ENCODE peak calls at places on chromosome 10, in seven cellular contexts. Q, P, M, J, W, E and A are unnamed samples. For H3K4me1, the result is how much of the 10 kb centered on the place peaks cover.

GRCh38 chr10:110456046-110456445 is 41.7 kb upstream of the DUSP5 start:
- DNase-seq in J (no peak), P (peak), Q (no peak), W (peak), M (no peak), E (no peak), A (no peak)

GRCh38 chr10:33084388-33084896 is 126.4 kb upstream of the ITGB1 start:
- DNase-seq in Q (no peak), E (no peak), P (no peak), W (no peak), J (no peak), M (no peak), A (no peak)

GRCh38 chr10:80137926-80138325 is 5.4 kb downstream of the PLAC9 start:
- DNase-seq in P (no peak), J (no peak), M (no peak), E (no peak), W (no peak), Q (no peak), A (no peak)

GRCh38 chr10:3525832-3526449 is 259.1 kb downstream of the KLF6 start:
- DNase-seq in M (no peak), Q (no peak), P (peak), J (peak), E (no peak), W (no peak), A (no peak)

GRCh38 chr10:37713642-37714041 is 143.8 kb downstream of the ZNF248 start:
- DNase-seq in E (no peak), Q (no peak), W (no peak), M (no peak), P (no peak), J (no peak), A (no peak)

GRCh38 chr10:133257489-133258065 is 19.1 kb downstream of the ADAM8 start:
- DNase-seq in J (peak), E (peak), M (peak), P (peak), W (peak), Q (peak), A (peak)

GRCh38 chr10:131477457-131478205 is 166.1 kb upstream of the TCERG1L start:
- DNase-seq in Q (no peak), J (no peak), M (no peak), E (no peak), W (no peak), P (no peak), A (no peak)

GRCh38 chr10:3091346-3091787 is 24.0 kb downstream of the PFKP start:
- DNase-seq in P (no peak), M (no peak), E (no peak), W (peak), J (no peak), Q (no peak), A (no peak)

GRCh38 chr10:43229208-43230061 is 37.4 kb downstream of the RASGEF1A start:
- DNase-seq in E (peak), J (no peak), W (no peak), P (peak), M (no peak), Q (peak), A (no peak)

GRCh38 chr10:101047268-101047667 is 14.5 kb upstream of the KAZALD1 start:
- DNase-seq in E (no peak), Q (peak), P (no peak), J (no peak), M (no peak), W (no peak), A (no peak)

GRCh38 chr10:67629461-67629971 is 66.5 kb downstream of the CTNNA3 start:
- DNase-seq in E (no peak), J (no peak), P (no peak), W (no peak), M (no peak), Q (no peak), A (no peak)

GRCh38 chr10:101843032-101843991 is at the start of gene KCNIP2:
- DNase-seq in W (no peak), E (no peak), Q (peak), J (no peak), P (peak), M (no peak), A (no peak)

GRCh38 chr10:82768040-82768439 is 893.0 kb downstream of the NRG3 start:
- DNase-seq in W (no peak), E (no peak), Q (no peak), J (no peak), M (no peak), P (no peak), A (no peak)

GRCh38 chr10:12709516-12709915 is 292.0 kb downstream of the CCDC3 start:
- DNase-seq in Q (no peak), M (no peak), E (no peak), W (no peak), J (no peak), P (no peak), A (no peak)

DNA sequence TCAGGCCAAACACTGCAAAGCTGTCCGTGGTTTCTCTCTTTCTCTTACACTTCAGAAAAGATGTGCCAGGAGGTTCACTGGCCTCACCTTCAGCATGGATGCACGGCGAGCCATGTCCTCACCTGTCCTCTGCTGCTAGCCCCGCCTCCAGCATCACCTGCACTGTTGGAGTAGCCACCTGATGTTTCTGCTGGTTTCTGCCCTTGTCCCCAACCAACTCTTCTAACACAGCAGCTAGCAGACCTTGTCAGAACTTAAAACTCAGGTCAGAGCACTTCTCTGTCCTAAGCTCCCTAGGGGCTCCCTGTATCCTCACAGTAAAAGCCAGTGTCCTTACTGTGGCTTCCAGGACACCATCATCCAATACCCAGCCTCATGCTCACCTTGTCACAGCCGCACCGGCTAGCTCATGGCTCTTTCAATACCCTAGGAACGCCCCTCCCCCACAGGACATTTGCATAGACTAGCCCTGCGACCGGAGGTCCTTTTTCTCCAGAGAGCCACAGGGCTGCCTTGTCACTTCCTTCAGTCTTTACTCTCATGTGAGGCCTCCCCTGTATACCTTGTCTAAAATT is 15.2 kb downstream of the PALD1 start:
- DNase-seq in Q (no peak), P (peak), W (peak), E (no peak), J (no peak), M (no peak), A (no peak)
- H3K4me1 ChIP-seq in Q (under half), P (under half), W (under half), E (under half), J (under half), M (under half), A (under half)

DNA sequence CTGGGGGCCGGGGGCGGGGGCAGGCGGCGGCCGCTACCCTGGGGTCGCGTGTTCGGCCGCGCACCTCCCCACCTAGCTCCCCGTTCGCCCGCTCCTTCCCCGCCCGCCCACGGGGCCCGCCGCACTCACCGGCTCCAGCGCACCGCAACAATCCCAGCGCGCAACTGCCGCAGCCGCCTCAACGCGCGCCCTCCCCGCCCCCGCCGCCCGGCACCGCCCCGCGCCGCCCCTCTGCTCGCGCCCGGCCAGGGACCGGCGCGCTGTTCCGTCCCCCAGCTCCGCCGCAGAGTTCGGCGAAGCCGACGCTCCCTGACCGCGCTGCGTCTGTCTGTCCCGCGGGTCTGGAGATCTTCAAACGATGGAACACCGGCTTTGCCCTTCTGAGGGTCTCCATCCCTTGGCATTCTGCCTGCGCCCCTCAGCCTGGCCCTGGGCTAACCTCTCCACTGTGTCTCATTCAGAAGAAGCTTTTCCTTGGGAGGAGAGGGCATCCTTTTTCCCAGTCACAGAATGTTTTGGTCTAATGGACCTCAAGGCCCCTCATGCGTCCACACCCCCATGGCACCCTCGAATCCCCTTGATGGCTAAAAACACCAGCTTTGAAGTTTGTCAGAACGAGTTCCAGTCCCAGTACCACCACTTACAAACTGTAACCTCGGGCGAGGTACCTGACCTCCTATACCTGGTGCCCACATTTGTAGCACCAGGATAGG is at the start of gene NT5C2:
- DNase-seq in P (peak), Q (peak), M (peak), J (peak), E (peak), W (peak), A (peak)
- TF ChIP-seq POLR2A in P (no peak), Q (no peak), M (no peak), J (peak), E (no peak), W (no peak), A (peak)

GRCh38 chr10:74151879-74152722 is 1.1 kb downstream of the ADK start:
- DNase-seq in E (no peak), W (no peak), J (no peak), M (no peak), Q (no peak), P (no peak), A (no peak)

GRCh38 chr10:74150151-74151056 is at the start of gene AP3M1:
- DNase-seq in J (peak), W (peak), Q (peak), M (peak), E (peak), P (peak), A (peak)

GRCh38 chr10:74153676-74154075 is 2.7 kb downstream of the ADK start:
- DNase-seq in Q (no peak), P (no peak), J (no peak), E (no peak), W (no peak), M (no peak), A (no peak)

GRCh38 chr10:74151057-74151878 is at the start of gene ADK:
- DNase-seq in J (peak), E (peak), Q (peak), P (peak), W (peak), M (peak), A (peak)

GRCh38 chr10:74153123-74153522 is 2.1 kb downstream of the ADK start:
- DNase-seq in E (no peak), J (no peak), Q (no peak), M (no peak), W (no peak), P (no peak), A (no peak)
- TF ChIP-seq CTCF in E (no peak), J (peak), Q (peak), M (no peak), W (peak), P (peak), A (peak)

GRCh38 chr10:5530846-5531557 is 6.2 kb downstream of the CALML3 start:
- DNase-seq in J (no peak), P (peak), Q (peak), M (no peak), W (peak), E (peak), A (no peak)
- H3K4me1 ChIP-seq in J (under half), P (under half), Q (under half), M (under half), W (under half), E (under half), A (under half)

DNA sequence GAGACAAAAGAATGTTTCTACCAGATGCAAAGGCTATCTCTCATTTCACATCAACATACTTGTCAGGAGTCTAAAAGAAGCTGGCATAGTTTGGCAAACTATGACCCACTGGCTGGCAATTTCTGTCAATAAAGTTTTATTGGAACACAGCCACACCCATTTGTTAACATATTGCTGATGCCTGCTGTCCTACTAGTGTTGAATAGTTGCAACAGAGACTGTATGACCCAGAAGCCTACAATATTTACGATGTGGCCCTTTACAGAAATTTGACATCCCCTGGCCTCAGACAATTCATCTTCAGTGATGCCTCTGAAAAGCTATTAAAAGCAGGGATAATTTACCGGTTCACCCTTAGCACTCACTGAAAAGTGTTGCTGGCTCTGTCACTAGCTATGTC is 155.2 kb downstream of the ARID5B start:
- DNase-seq in Q (no peak), M (no peak), W (no peak), J (no peak), P (no peak), E (no peak), A (no peak)
- TF ChIP-seq POLR2A in Q (no peak), M (no peak), W (no peak), J (no peak), P (no peak), E (no peak), A (no peak)

GRCh38 chr10:90440870-90441269 is 417.0 kb downstream of the HTR7 start:
- DNase-seq in J (no peak), E (no peak), Q (no peak), M (no peak), W (no peak), P (no peak), A (no peak)

GRCh38 chr10:90435296-90435695 is 422.5 kb downstream of the HTR7 start:
- DNase-seq in P (no peak), J (no peak), Q (no peak), E (no peak), W (no peak), M (no peak), A (no peak)

GRCh38 chr10:90432891-90433290 is 424.9 kb downstream of the HTR7 start:
- DNase-seq in J (no peak), P (no peak), W (no peak), M (no peak), E (no peak), Q (no peak), A (no peak)

GRCh38 chr10:90443342-90443741 is 414.5 kb downstream of the HTR7 start:
- DNase-seq in M (no peak), J (no peak), E (no peak), W (no peak), Q (no peak), P (no peak), A (no peak)

GRCh38 chr10:90437452-90437851 is 420.4 kb downstream of the HTR7 start:
- DNase-seq in M (no peak), J (no peak), E (no peak), W (no peak), Q (no peak), P (no peak), A (no peak)
- TF ChIP-seq CTCF in M (no peak), J (no peak), E (no peak), W (no peak), Q (no peak), P (no peak), A (peak)